ENCODE peak calls at places on chromosomes 12 and 14, in five cellular contexts. B is thoracic aorta, V is PC-3, G is GM23338, U is left ventricle myocardium inferior. L is an unnamed sample.

GRCh38 chr12:47281667-47282171 is 202.0 kb upstream of the AMIGO2 start:
- DNase-seq in B (no peak), V (peak; percentile 49), G (no peak), U (no peak), L (no peak)

GRCh38 chr12:107225626-107226025 is 132.3 kb upstream of the CRY1 start:
- DNase-seq in B (no peak), V (peak; percentile 25), G (peak; percentile 61), U (no peak), L (peak; percentile 33)

GRCh38 chr14:36167431-36167830 is 9.1 kb downstream of the PTCSC3 start:
- DNase-seq in B (no peak), V (no peak), G (peak; percentile 29), U (no peak), L (no peak)

GRCh38 chr12:68904351-68904982 is 28.5 kb downstream of the CPM start:
- DNase-seq in B (no peak), V (no peak), G (no peak), U (no peak), L (no peak)

GRCh38 chr14:30005114-30005698 is 77.6 kb upstream of the PRKD1 start:
- DNase-seq in B (no peak), V (peak; percentile 60), G (peak; percentile 72), U (no peak), L (peak; percentile 84)

GRCh38 chr14:51730094-51730493 is 78.4 kb downstream of the FRMD6 start:
- DNase-seq in B (no peak), V (no peak), G (no peak), U (no peak), L (no peak)

GRCh38 chr14:104593241-104593701 is 11.3 kb downstream of the TMEM179 start:
- DNase-seq in B (no peak), V (no peak), G (peak; percentile 30), U (no peak), L (no peak)

GRCh38 chr12:67927231-67927630 is 62.0 kb upstream of the IFNG-AS1 start:
- DNase-seq in B (no peak), V (no peak), G (no peak), U (no peak), L (no peak)

GRCh38 chr12:108778053-108778452 is 46.7 kb upstream of the CORO1C start:
- DNase-seq in B (no peak), V (no peak), G (no peak), U (no peak), L (no peak)

GRCh38 chr14:94447986-94448808 is 4.4 kb downstream of the SERPINA11 start:
- DNase-seq in B (no peak), V (no peak), G (no peak), U (no peak), L (no peak)

GRCh38 chr14:28576523-28576922 is 190.1 kb upstream of the FOXG1 start:
- DNase-seq in B (no peak), V (peak; percentile 41), G (no peak), U (no peak), L (no peak)

GRCh38 chr14:71309756-71310155 is 402.5 kb downstream of the PCNX1 start:
- DNase-seq in B (no peak), V (no peak), G (peak; percentile 62), U (no peak), L (no peak)

GRCh38 chr14:54803926-54804719 is 98.5 kb downstream of the GCH1 start:
- DNase-seq in B (no peak), V (no peak), G (no peak), U (no peak), L (no peak)

GRCh38 chr14:69909831-69910550 is 30.8 kb downstream of the SMOC1 start:
- DNase-seq in B (no peak), V (no peak), G (no peak), U (no peak), L (no peak)

GRCh38 chr12:115000038-115000437 is 316.1 kb upstream of the TBX3 start:
- DNase-seq in B (no peak), V (peak; percentile 100), G (no peak), U (no peak), L (no peak)

GRCh38 chr12:124953689-124954405 is 35.1 kb downstream of the DHX37 start:
- DNase-seq in B (no peak), V (no peak), G (no peak), U (no peak), L (no peak)

GRCh38 chr14:50830932-50831703 is at the start of gene NIN:
- DNase-seq in B (peak; percentile 32), V (peak; percentile 92), G (peak; percentile 88), U (peak; percentile 84), L (peak; percentile 94)

GRCh38 chr14:60648934-60649814 is at the start of gene SIX1:
- DNase-seq in B (no peak), V (peak; percentile 97), G (peak; percentile 97), U (peak; percentile 38), L (peak; percentile 97)

GRCh38 chr12:54277823-54278276 is 2.1 kb downstream of the CBX5 start:
- DNase-seq in B (no peak), V (peak; percentile 38), G (no peak), U (no peak), L (peak; percentile 55)

GRCh38 chr12:89247541-89247942 is 104.8 kb downstream of the DUSP6 start:
- DNase-seq in B (no peak), V (peak; percentile 50), G (peak; percentile 45), U (no peak), L (no peak)

GRCh38 chr12:76025601-76026575 is 5.7 kb downstream of the PHLDA1 start:
- DNase-seq in B (no peak), V (peak; percentile 56), G (no peak), U (no peak), L (peak; percentile 31)

GRCh38 chr12:125346361-125346760 is 281.1 kb downstream of the AACS start:
- DNase-seq in B (no peak), V (peak; percentile 11), G (peak; percentile 73), U (no peak), L (no peak)

GRCh38 chr14:79837699-79838098 is 373.6 kb downstream of the DIO2 start:
- DNase-seq in B (no peak), V (no peak), G (no peak), U (no peak), L (no peak)

GRCh38 chr12:128268348-128268725 is 1.4 kb downstream of the TMEM132C start:
- DNase-seq in B (no peak), V (no peak), G (peak; percentile 1), U (no peak), L (no peak)

GRCh38 chr12:128267246-128267622 is 264 bp downstream of the TMEM132C start:
- DNase-seq in B (no peak), V (no peak), G (peak; percentile 2), U (no peak), L (no peak)

GRCh38 chr12:128269108-128269713 is 2.2 kb downstream of the TMEM132C start:
- DNase-seq in B (no peak), V (no peak), G (peak; percentile 1), U (no peak), L (peak; percentile 4)

GRCh38 chr12:128266559-128267245 is at the start of gene TMEM132C:
- DNase-seq in B (no peak), V (no peak), G (peak; percentile 9), U (no peak), L (no peak)

DNA sequence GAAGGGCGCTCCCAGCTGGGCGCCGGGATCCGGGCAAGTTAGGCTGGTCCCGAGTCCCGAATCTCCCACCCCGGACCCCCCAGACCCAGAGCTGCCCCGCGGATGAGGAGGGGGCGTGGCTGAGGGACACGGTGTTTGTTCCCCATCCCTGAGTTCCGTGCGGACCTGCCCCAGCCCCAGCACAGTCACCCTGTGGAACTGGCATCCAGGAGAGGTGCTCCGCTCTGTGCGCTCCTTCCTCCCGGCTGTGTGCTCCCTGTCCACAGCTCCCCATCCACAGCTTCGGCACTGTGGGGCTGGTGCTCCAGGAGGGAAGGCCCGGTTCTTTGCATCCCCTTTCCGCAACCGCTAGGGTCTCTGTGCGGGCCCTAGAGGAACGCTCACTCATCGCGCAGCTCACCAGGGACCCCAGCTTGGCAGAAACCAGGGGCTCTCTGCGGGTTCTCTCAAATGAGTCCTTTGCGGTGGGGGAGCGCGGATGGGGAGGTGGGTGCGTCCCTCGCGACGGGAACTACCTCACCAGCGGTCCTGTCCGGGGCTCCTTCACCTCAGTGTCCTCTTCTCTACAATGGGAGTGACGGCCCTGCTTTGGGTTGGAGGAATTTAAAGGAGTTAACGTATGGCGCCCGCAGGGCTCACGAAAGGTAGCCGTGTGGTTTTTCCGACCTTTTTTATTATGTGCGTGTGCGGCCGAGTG is 829 bp downstream of the TMEM132C start:
- DNase-seq in B (no peak), V (no peak), G (peak; percentile 20), U (no peak), L (no peak)
- H3K4me3 ChIP-seq in B (no peak overlapping the region), V (no peak overlapping the region), G (peak overlapping the region; percentile 39), U (peak overlapping the region; percentile 56), L (peak overlapping the region; percentile 71)

DNA sequence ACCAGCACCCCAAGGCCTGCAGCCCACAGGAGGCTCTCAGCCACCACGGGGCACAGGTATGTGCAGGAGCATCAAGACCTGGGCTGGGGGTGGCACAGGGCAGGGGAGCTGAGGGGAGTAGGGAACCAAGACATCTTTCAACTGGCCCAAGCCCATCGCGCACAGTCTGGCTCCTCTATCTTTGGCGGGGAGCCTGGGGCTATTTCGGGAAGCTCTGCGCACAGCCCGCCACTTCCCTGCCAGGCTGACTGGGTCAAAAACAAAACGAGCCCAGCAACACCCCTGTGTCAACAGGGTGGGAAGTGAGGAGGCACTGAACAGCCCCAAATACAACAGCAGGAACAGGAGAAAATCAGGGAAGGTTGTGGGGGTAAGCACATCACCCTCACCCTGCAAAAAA is 83.9 kb downstream of the ARL6IP4 start:
- DNase-seq in B (no peak), V (no peak), G (no peak), U (peak; percentile 81), L (no peak)
- H3K4me1 ChIP-seq in B (peaks cover 37% of the 10 kb centered on the region), V (peaks cover 26% of the 10 kb centered on the region), G (no peaks in the 10 kb centered on the region), U (peaks cover 98% of the 10 kb centered on the region), L (peaks cover 39% of the 10 kb centered on the region)

DNA sequence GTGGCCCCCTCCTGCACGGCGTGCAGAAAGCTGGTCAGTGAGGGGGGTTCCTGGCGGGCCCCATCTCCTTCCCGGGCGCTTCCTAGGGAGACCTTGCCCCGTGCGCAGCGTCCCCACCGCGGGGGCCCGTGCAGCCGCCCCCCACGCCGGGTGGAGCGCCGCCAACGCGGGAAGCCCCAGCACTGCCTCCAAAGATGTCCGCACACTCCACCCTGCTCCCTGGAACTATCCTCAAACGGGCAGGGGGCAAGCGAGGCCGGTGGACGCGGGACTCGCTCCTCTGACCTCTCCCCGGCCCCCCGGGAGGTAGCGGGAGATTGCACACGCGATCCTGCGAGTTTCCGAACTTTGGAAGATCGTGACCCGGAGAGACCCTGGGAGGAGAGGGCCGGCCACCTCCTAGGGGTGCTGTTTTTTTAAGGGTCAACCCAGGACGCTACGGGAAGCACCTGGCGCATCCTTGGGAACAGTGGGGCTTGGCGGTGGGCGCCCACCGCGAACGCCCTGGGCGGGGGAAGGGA is 1.5 kb upstream of the FZD10 start:
- DNase-seq in B (no peak), V (no peak), G (no peak), U (no peak), L (no peak)
- H3K4me3 ChIP-seq in B (peak overlapping the region; percentile 63), V (no peak overlapping the region), G (peak overlapping the region; percentile 52), U (peak overlapping the region; percentile 62), L (no peak overlapping the region)

DNA sequence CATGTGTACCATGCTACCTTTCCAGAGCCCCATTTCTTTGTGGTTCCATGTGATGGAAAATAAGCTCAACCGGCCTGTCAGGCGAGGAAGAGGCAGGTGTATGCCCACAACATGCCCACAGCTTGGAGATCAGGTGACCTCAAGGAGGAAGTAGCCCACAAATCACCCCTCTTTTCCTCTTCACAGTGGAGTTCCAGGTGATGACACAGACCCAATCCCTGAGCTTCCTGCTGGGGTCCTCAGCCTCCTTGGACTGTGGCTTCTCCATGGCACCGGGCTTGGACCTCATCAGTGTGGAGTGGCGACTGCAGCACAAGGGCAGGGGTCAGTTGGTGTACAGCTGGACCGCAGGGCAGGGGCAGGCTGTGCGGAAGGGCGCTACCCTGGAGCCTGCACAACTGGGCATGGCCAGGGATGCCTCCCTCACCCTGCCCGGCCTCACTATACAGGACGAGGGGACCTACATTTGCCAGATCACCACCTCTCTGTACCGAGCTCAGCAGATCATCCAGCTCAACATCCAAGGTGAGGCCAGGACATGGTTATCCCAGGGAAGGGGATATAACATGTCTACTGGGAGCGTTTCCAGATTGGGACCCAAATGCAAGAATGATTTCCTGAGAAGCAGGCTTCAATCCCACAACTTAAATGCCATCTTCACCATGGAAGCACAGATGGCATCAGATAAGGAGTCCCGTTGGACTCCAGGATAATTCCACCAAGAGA is 5.5 kb downstream of the TAPBPL start:
- DNase-seq in B (no peak), V (no peak), G (no peak), U (no peak), L (no peak)
- H3K4me1 ChIP-seq in B (peaks cover 8% of the 10 kb centered on the region), V (no peaks in the 10 kb centered on the region), G (peaks cover 7% of the 10 kb centered on the region), U (peaks cover 34% of the 10 kb centered on the region), L (peaks cover 9% of the 10 kb centered on the region)